ENCODE peak calls at places on chromosomes 7 and 10, in five cellular contexts. L is naive thymus-derived CD8-positive, alpha-beta T cell; A is ureter; Q is mucosa of descending colon; W is SHP77. T is an unnamed sample.

GRCh38 chr10:117540640-117541404 is 1.7 kb upstream of the EMX2 start:
- DNase-seq in Q (no peak), L (no peak), W (no peak), A (no peak), T (no peak)

GRCh38 chr7:80313716-80314115 is 179.1 kb downstream of the GNAI1 start:
- DNase-seq in A (no peak), Q (no peak), L (no peak), W (no peak), T (no peak)

GRCh38 chr7:923108-924041 is 31.1 kb downstream of the ADAP1 start:
- DNase-seq in L (peak; percentile 95), W (peak; percentile 70), A (peak; percentile 85), Q (peak; percentile 94), T (peak; percentile 86)

GRCh38 chr10:2851544-2851943 is 215.8 kb upstream of the PFKP start:
- DNase-seq in Q (no peak), A (no peak), L (no peak), W (no peak), T (no peak)

GRCh38 chr10:122911889-122912484 is 1.6 kb downstream of the FAM24A start:
- DNase-seq in W (no peak), Q (no peak), L (peak; percentile 69), A (no peak), T (peak; percentile 24)

GRCh38 chr10:228366-228765 is 93.1 kb downstream of the ZMYND11 start:
- DNase-seq in L (no peak), A (no peak), W (no peak), Q (no peak), T (no peak)

GRCh38 chr10:97185326-97186058 is at the start of gene SLIT1:
- DNase-seq in W (peak; percentile 38), A (no peak), Q (no peak), L (no peak), T (no peak)

GRCh38 chr7:132654150-132654549 is 77.9 kb upstream of the PLXNA4 start:
- DNase-seq in W (no peak), Q (no peak), L (no peak), A (no peak), T (peak; percentile 21)

GRCh38 chr7:94303736-94304135 is 91.0 kb upstream of the COL1A2 start:
- DNase-seq in Q (no peak), A (peak; percentile 50), W (no peak), L (no peak), T (no peak)

GRCh38 chr10:13080643-13081042 is 19.3 kb upstream of the OPTN start:
- DNase-seq in A (no peak), Q (no peak), W (no peak), L (no peak), T (no peak)

GRCh38 chr10:1944487-1944886 is 207.2 kb upstream of the ADARB2 start:
- DNase-seq in Q (no peak), L (no peak), W (no peak), A (no peak), T (no peak)

GRCh38 chr7:158240801-158241200 is 346.8 kb downstream of the PTPRN2 start:
- DNase-seq in L (no peak), A (no peak), W (no peak), Q (no peak), T (no peak)

GRCh38 chr10:127198721-127199120 is 2.3 kb upstream of the INSYN2A start:
- DNase-seq in Q (no peak), L (no peak), W (no peak), A (no peak), T (no peak)

GRCh38 chr10:103911021-103911459 is 6.9 kb downstream of the STN1 start:
- DNase-seq in A (no peak), L (peak; percentile 82), Q (no peak), W (no peak), T (peak; percentile 26)

GRCh38 chr10:102775973-102776669 is 32.4 kb downstream of the WBP1L start:
- DNase-seq in A (peak; percentile 82), Q (peak; percentile 72), L (peak; percentile 76), W (no peak), T (no peak)

GRCh38 chr10:43078986-43079273 is 2.1 kb downstream of the RET start:
- DNase-seq in A (no peak), L (no peak), Q (no peak), W (peak; percentile 56), T (no peak)

T was measured in naive B cell.